ENCODE peak calls at places on chromosomes 6 and 20, in five cellular contexts. W is iPS DF 6.9, O is ovary, J is tibial artery, C is colonic mucosa. H is an unnamed sample.

GRCh38 chr20:25054133-25054820 is 3.7 kb downstream of the ACSS1 start:
- DNase-seq in O (no peak), J (peak; percentile 51), C (no peak), W (no peak), H (no peak)

GRCh38 chr6:169955796-169956493 is 204.5 kb downstream of the ERMARD start:
- DNase-seq in W (no peak), O (no peak), C (peak; percentile 13), J (peak; percentile 57), H (peak; percentile 69)

GRCh38 chr20:15875446-15875845 is 697.8 kb downstream of the KIF16B start:
- DNase-seq in J (no peak), C (no peak), W (no peak), O (no peak), H (no peak)

GRCh38 chr6:13687917-13688351 is 23.7 kb downstream of the RANBP9 start:
- DNase-seq in C (no peak), O (no peak), W (no peak), J (no peak), H (no peak)

GRCh38 chr6:65448806-65449397 is 258.1 kb downstream of the EYS start:
- DNase-seq in W (no peak), O (no peak), J (no peak), C (no peak), H (no peak)

GRCh38 chr6:7803219-7803618 is 77.3 kb downstream of the BMP6 start:
- DNase-seq in J (no peak), O (no peak), W (no peak), C (no peak), H (no peak)

GRCh38 chr6:128443553-128443952 is 76.8 kb downstream of the PTPRK start:
- DNase-seq in W (no peak), O (no peak), C (no peak), J (no peak), H (no peak)

GRCh38 chr6:40928302-40928701 is 110.7 kb downstream of the UNC5CL start:
- DNase-seq in C (no peak), W (no peak), O (no peak), J (no peak), H (no peak)

GRCh38 chr20:48718914-48719578 is 108.8 kb downstream of the PREX1 start:
- DNase-seq in W (no peak), C (no peak), O (no peak), J (peak; percentile 40), H (no peak)

GRCh38 chr20:23003916-23004315 is 31.2 kb upstream of the SSTR4 start:
- DNase-seq in W (no peak), O (no peak), C (no peak), J (no peak), H (no peak)

GRCh38 chr6:145544031-145544430 is 191.3 kb downstream of the EPM2A start:
- DNase-seq in J (no peak), O (no peak), C (no peak), W (no peak), H (no peak)

GRCh38 chr20:63553933-63554290 is at the start of gene FNDC11:
- DNase-seq in J (no peak), C (no peak), W (no peak), O (no peak), H (no peak)

GRCh38 chr6:146905313-146905712 is 298.9 kb upstream of the STXBP5 start:
- DNase-seq in C (no peak), J (no peak), W (no peak), O (no peak), H (no peak)

GRCh38 chr6:66183982-66184555 is 477.0 kb upstream of the EYS start:
- DNase-seq in J (no peak), W (no peak), C (no peak), O (no peak), H (no peak)

GRCh38 chr6:44386364-44386928 is 1.1 kb upstream of the CDC5L start:
- DNase-seq in O (peak; percentile 57), W (no peak), J (peak; percentile 82), C (peak; percentile 32), H (peak; percentile 81)

GRCh38 chr6:25449774-25450173 is 170.6 kb downstream of the CARMIL1 start:
- DNase-seq in W (peak; percentile 18), C (no peak), J (no peak), O (no peak), H (no peak)

GRCh38 chr6:138454976-138455706 is 44.2 kb downstream of the NHSL1 start:
- DNase-seq in J (no peak), W (no peak), O (no peak), C (peak; percentile 80), H (no peak)

GRCh38 chr6:134882426-134883038 is 67.4 kb downstream of the ALDH8A1 start:
- DNase-seq in O (peak; percentile 79), C (peak; percentile 41), W (peak; percentile 41), J (peak; percentile 77), H (no peak)

GRCh38 chr20:24131684-24132083 is 143.1 kb upstream of the GGTLC1 start:
- DNase-seq in C (no peak), O (no peak), W (no peak), J (no peak), H (no peak)

GRCh38 chr6:87357479-87358196 is 13.0 kb downstream of the C6orf163 start:
- DNase-seq in J (no peak), O (no peak), C (no peak), W (no peak), H (no peak)

GRCh38 chr20:53003420-53003819 is 31.3 kb downstream of the TSHZ2 start:
- DNase-seq in J (no peak), O (no peak), C (no peak), W (no peak), H (no peak)

GRCh38 chr6:4950849-4951533 is 52.8 kb downstream of the RPP40 start:
- DNase-seq in O (no peak), W (no peak), J (no peak), C (no peak), H (no peak)

GRCh38 chr20:38883981-38884733 is 42.1 kb upstream of the FAM83D start:
- DNase-seq in W (no peak), O (no peak), J (no peak), C (no peak), H (no peak)

GRCh38 chr20:54995553-54995952 is 520.2 kb downstream of the DOK5 start:
- DNase-seq in J (no peak), W (no peak), C (no peak), O (no peak), H (no peak)

GRCh38 chr6:41306187-41306854 is 19.8 kb upstream of the TREM1 start:
- DNase-seq in J (no peak), W (peak; percentile 50), O (no peak), C (peak; percentile 55), H (no peak)

GRCh38 chr6:106591111-106591825 is 38.0 kb downstream of the RTN4IP1 start:
- DNase-seq in O (no peak), C (no peak), J (no peak), W (no peak), H (no peak)

GRCh38 chr6:43705996-43706395 is 18.4 kb upstream of the MRPS18A start:
- DNase-seq in W (no peak), C (no peak), O (no peak), J (no peak), H (no peak)

GRCh38 chr6:44010411-44011349 is 116.6 kb downstream of the MRPL14 start:
- DNase-seq in J (peak; percentile 60), W (no peak), C (no peak), O (no peak), H (no peak)

GRCh38 chr6:89430563-89430962 is 2.4 kb upstream of the ANKRD6 start:
- DNase-seq in C (no peak), O (no peak), J (no peak), W (no peak), H (no peak)

GRCh38 chr6:41546866-41547798 is 951 bp downstream of the FOXP4 start:
- DNase-seq in J (no peak), C (peak; percentile 53), W (no peak), O (peak; percentile 69), H (peak; percentile 86)

DNA sequence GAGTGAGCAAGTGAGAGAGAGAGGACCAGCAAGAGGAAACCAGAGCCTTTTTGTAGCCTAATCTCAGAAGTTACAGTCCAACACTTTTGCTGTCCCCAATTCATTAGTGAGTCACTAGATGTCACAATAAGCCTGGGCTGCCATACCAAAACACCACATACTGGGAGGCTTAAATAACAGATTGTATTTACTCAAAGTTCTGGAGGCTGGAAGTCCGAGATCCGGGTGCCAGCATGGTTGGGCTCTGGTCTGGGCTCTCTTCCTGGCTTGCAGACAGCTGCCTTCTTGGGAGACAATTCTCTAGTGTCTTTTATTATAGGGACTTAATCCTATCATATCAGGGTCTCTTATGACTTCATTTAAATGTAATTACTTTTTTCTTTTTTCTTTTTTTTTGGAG is 50.7 kb upstream of the FERMT1 start:
- DNase-seq in J (no peak), O (no peak), W (no peak), C (no peak), H (no peak)
- H3K4me1 ChIP-seq in J (no peaks in the 10 kb centered on the region), O (no peaks in the 10 kb centered on the region), W (no peaks in the 10 kb centered on the region), C (no peaks in the 10 kb centered on the region), H (no peaks in the 10 kb centered on the region)

GRCh38 chr6:167247814-167248595 is 43.1 kb upstream of the UNC93A start:
- DNase-seq in W (no peak), C (no peak), O (no peak), J (no peak), H (no peak)
- H3K4me1 ChIP-seq in W (peaks cover 11% of the 10 kb centered on the region), C (no peaks in the 10 kb centered on the region), O (no peaks in the 10 kb centered on the region), J (no peaks in the 10 kb centered on the region), H (no peaks in the 10 kb centered on the region)

GRCh38 chr6:90463874-90464273 is 123.0 kb downstream of the MAP3K7 start:
- DNase-seq in W (no peak), J (no peak), O (no peak), C (no peak), H (no peak)
- H3K4me1 ChIP-seq in W (no peaks in the 10 kb centered on the region), J (no peaks in the 10 kb centered on the region), O (no peaks in the 10 kb centered on the region), C (no peaks in the 10 kb centered on the region), H (no peaks in the 10 kb centered on the region)

GRCh38 chr6:111599259-111599658 is 6.4 kb downstream of the TRAF3IP2 start:
- DNase-seq in C (no peak), O (no peak), W (no peak), J (peak; percentile 34), H (no peak)

GRCh38 chr6:111601875-111602274 is 3.8 kb downstream of the TRAF3IP2 start:
- DNase-seq in C (no peak), W (no peak), J (peak; percentile 82), O (no peak), H (no peak)

GRCh38 chr6:111600154-111600553 is 5.5 kb downstream of the TRAF3IP2 start:
- DNase-seq in J (no peak), W (no peak), O (no peak), C (no peak), H (no peak)

GRCh38 chr6:111602481-111603404 is 2.9 kb downstream of the TRAF3IP2 start:
- DNase-seq in W (no peak), O (peak; percentile 54), J (peak; percentile 89), C (peak; percentile 56), H (peak; percentile 41)

DNA sequence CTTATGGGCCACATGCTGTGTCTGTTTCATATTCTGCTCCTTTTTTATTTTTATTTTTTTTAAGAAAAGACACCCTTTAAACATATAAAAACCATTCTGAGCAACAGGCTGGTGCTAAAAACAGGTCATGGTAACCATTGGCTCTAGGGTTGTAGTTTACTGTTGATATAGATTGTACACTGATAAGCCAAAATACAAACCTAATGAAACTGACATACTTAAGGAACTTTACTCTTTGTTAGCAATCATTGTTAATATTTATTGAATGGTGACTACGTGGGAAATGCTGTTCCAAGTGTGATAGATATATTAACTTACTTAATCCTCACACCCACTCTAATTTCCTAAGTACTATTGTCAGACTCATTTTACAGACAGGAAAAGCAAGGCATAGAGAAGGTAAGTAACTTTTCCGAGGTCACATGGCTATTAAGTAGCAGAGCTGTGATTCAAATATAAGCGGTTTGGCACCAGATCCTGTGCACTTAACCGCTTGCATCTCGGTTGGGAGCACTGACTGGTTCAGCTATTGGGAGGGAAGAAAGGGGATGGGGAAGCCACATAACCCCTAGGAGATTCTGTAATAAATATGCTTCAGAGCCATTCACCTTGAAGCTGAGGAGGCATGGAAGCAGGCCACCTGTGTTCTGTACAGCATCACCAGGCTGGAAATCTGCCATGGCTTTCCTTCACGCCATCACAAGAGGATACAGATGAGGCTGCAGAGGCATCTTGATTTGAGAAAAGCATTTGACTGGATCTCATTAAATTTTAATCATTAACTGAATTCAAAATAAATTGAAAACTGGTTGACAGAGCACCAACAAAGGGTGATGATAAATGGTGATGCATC is 4.9 kb downstream of the TRAF3IP2 start:
- DNase-seq in J (no peak), W (no peak), O (no peak), C (no peak), H (no peak)
- H3K4me1 ChIP-seq in J (peaks cover 78% of the 10 kb centered on the region), W (peaks cover 5% of the 10 kb centered on the region), O (peaks cover 22% of the 10 kb centered on the region), C (peaks cover 17% of the 10 kb centered on the region), H (peaks cover 64% of the 10 kb centered on the region)

H was measured in left lung.